ENCODE peak calls at places on chromosomes 5 and 9, in six cellular contexts. E, A, F, S, C and Q are unnamed samples.

GRCh38 chr5:104363567-104363966 is 801.0 kb upstream of the NUDT12 start:
- DNase-seq in F (no peak), A (no peak), E (no peak), C (no peak), S (no peak), Q (no peak)

GRCh38 chr5:112200132-112200531 is 218.9 kb downstream of the EPB41L4A start:
- DNase-seq in A (no peak), S (no peak), E (no peak), F (no peak), C (no peak), Q (no peak)

GRCh38 chr5:157592594-157592993 is 17.0 kb upstream of the ADAM19 start:
- DNase-seq in F (peak), E (no peak), S (no peak), A (no peak), C (no peak), Q (no peak)

GRCh38 chr5:117682416-117682815 is 1107.8 kb upstream of the SEMA6A start:
- DNase-seq in C (no peak), F (no peak), E (no peak), A (peak), S (no peak), Q (no peak)

GRCh38 chr5:168992687-168993086 is 308.3 kb downstream of the SLIT3 start:
- DNase-seq in A (no peak), F (no peak), S (no peak), C (no peak), E (no peak), Q (no peak)

GRCh38 chr5:178336889-178337785 is 104.5 kb upstream of the PHYKPL start:
- DNase-seq in F (no peak), C (no peak), E (no peak), A (no peak), S (no peak), Q (peak)

GRCh38 chr9:37034320-37034937 is 361 bp upstream of the PAX5 start:
- DNase-seq in F (peak), C (peak), A (no peak), E (no peak), S (no peak), Q (no peak)

GRCh38 chr5:35430381-35431162 is 187.1 kb upstream of the SPEF2 start:
- DNase-seq in A (no peak), F (no peak), C (no peak), S (no peak), E (no peak), Q (no peak)

GRCh38 chr5:150653145-150653761 is 7.8 kb upstream of the MYOZ3 start:
- DNase-seq in F (no peak), E (no peak), A (peak), S (no peak), C (no peak), Q (no peak)

GRCh38 chr9:104093162-104093561 is 947 bp upstream of the SMC2 start:
- DNase-seq in S (no peak), C (peak), F (no peak), A (peak), E (no peak), Q (no peak)

GRCh38 chr5:65790371-65791163 is 68.6 kb downstream of the NLN start:
- DNase-seq in F (no peak), C (no peak), E (no peak), A (no peak), S (no peak), Q (no peak)

GRCh38 chr9:27679338-27679737 is 106.1 kb upstream of the C9orf72 start:
- DNase-seq in C (no peak), S (no peak), F (no peak), A (no peak), E (no peak), Q (no peak)

GRCh38 chr9:123929177-123929869 is 603 bp downstream of the DENND1A start:
- DNase-seq in E (no peak), F (peak), A (no peak), S (no peak), C (peak), Q (no peak)

GRCh38 chr5:143653256-143653655 is 158.7 kb upstream of the HMHB1 start:
- DNase-seq in E (no peak), S (no peak), F (no peak), A (no peak), C (no peak), Q (no peak)

GRCh38 chr5:139765409-139766217 is 30.0 kb upstream of the PSD2 start:
- DNase-seq in C (peak), A (peak), E (peak), S (peak), F (peak), Q (peak)

GRCh38 chr9:20376042-20376441 is 246.3 kb downstream of the MLLT3 start:
- DNase-seq in E (no peak), S (no peak), A (no peak), F (no peak), C (no peak), Q (no peak)

GRCh38 chr5:107248065-107248695 is 422.6 kb downstream of the EFNA5 start:
- DNase-seq in F (peak), S (peak), E (peak), A (peak), C (peak), Q (peak)

GRCh38 chr5:132446621-132447020 is 44.0 kb downstream of the IRF1 start:
- DNase-seq in A (peak), S (peak), C (peak), F (peak), E (peak), Q (peak)

GRCh38 chr9:36765077-36765390 is 192.3 kb downstream of the MELK start:
- DNase-seq in C (no peak), E (no peak), A (no peak), F (no peak), S (no peak), Q (no peak)

GRCh38 chr5:142222881-142223558 is 101.8 kb downstream of the SPRY4 start:
- DNase-seq in C (no peak), E (no peak), S (no peak), A (no peak), F (no peak), Q (peak)

GRCh38 chr9:133717113-133718031 is 20.8 kb downstream of the SARDH start:
- DNase-seq in C (no peak), A (no peak), S (no peak), F (no peak), E (no peak), Q (no peak)

GRCh38 chr5:132268698-132269551 is 11.4 kb downstream of the PDLIM4 start:
- DNase-seq in F (peak), E (no peak), S (no peak), A (peak), C (no peak), Q (no peak)

GRCh38 chr9:131257266-131258025 is 18.9 kb downstream of the FAM78A start:
- DNase-seq in E (no peak), F (no peak), C (no peak), A (no peak), S (no peak), Q (no peak)

GRCh38 chr9:131258698-131259431 is 17.4 kb downstream of the FAM78A start:
- DNase-seq in F (no peak), E (no peak), S (no peak), A (no peak), C (no peak), Q (no peak)

GRCh38 chr9:131258186-131258585 is 18.1 kb downstream of the FAM78A start:
- DNase-seq in A (no peak), C (peak), F (no peak), S (no peak), E (no peak), Q (peak)

GRCh38 chr9:131254107-131254491 is 22.2 kb downstream of the FAM78A start:
- DNase-seq in A (no peak), S (no peak), C (no peak), E (no peak), F (peak), Q (peak)

DNA sequence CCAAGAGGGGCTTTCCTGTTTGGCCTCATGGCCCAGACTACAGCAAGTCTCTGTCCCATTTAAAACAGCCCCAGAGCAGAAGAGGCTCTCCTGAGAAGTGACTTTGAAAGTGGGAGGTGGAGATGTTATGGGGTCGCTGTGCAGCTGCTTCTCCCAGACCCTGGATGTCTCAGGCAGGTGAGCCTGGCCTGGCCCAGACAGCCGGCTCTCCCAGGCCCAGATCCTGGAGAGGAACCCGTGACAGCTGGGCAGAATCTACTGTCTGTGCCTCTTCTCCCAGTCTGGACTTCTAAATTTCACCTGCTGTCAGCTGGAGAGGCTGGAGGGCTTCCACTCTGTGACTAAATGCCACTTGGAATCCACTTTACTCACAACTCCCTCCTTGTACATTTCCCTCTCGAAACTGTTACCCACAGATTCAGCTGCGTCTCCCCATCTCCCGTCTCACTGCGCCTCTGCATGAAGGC is 20.5 kb downstream of the FAM78A start:
- DNase-seq in F (no peak), A (no peak), C (no peak), S (no peak), E (no peak), Q (no peak)
- H3K4me3 ChIP-seq in F (peak), A (no peak), C (no peak), S (no peak), E (no peak), Q (no peak)

DNA sequence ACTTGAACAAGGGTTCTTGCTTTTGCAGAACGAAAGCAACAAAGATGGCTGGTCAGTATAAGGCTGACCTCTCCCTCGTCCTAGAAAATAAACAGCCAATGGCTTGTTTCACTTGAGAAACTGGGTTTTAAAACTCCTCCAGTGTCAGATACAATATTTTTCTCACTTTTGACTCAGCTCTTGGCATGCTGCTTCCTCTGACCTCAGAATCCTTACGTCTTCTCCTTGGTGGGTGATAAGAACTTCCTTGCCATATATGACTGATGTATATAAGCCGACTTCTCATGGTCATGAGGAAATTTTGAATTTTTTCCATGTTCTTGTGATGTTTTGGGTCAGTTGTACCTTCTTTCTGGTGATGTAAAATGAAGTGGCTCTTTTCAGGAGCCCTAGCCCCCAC is 3.8 kb downstream of the ZNF618 start:
- DNase-seq in E (no peak), A (peak), C (no peak), S (no peak), F (no peak), Q (no peak)
- H3K27ac ChIP-seq in E (no peak), A (no peak), C (no peak), S (peak), F (no peak), Q (peak)

GRCh38 chr5:138464018-138464387 is 1.3 kb upstream of the EGR1 start:
- DNase-seq in S (peak), C (peak), E (peak), F (peak), A (peak), Q (peak)

GRCh38 chr5:138463335-138464017 is 1.8 kb upstream of the EGR1 start:
- DNase-seq in F (no peak), E (peak), A (no peak), S (peak), C (peak), Q (no peak)

GRCh38 chr5:138465288-138466057 is at the start of gene EGR1:
- DNase-seq in S (peak), E (peak), A (peak), C (peak), F (peak), Q (peak)

GRCh38 chr5:138466058-138466899 is 1.0 kb downstream of the EGR1 start:
- DNase-seq in A (peak), S (peak), C (no peak), E (peak), F (no peak), Q (peak)

GRCh38 chr5:138464388-138465287 is 641 bp upstream of the EGR1 start:
- DNase-seq in E (peak), A (peak), F (peak), S (peak), C (peak), Q (peak)
- TF ChIP-seq CTCF in E (peak), A (no peak), F (peak), S (peak), C (no peak), Q (peak)

GRCh38 chr5:165495829-165496380 is 1990.5 kb downstream of the MAT2B start:
- DNase-seq in S (no peak), C (no peak), A (peak), E (no peak), F (no peak), Q (no peak)
- H3K4me3 ChIP-seq in S (no peak), C (no peak), A (no peak), E (no peak), F (no peak), Q (no peak)

GRCh38 chr9:136981588-136982231 is 1.1 kb upstream of the LCNL1 start:
- DNase-seq in F (no peak), A (no peak), S (no peak), E (no peak), C (peak), Q (no peak)
- H3K27ac ChIP-seq in F (no peak), A (no peak), S (peak), E (no peak), C (peak), Q (no peak)

DNA sequence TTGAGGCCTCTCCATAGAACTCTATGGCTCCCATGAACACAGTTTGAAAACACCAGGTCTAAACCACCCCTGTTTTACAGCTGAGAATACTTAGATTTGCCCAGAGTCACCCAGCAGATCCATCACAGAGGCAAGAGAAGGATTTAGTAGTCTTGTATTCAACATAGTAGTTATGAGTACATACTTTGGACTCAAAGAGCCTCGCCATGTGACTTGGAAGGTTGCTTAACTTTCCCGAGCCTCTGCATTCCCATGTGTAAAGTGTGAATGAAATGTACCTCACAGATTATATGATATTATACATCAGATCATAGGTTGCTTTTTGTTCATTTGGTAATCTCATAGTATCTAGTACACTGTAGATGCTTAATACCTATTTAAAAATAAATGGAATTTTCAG is 18.4 kb downstream of the TDRD7 start:
- DNase-seq in C (no peak), S (no peak), F (no peak), A (no peak), E (no peak), Q (no peak)
- TF ChIP-seq CTCF in C (no peak), S (no peak), F (no peak), A (no peak), E (no peak), Q (no peak)